ENCODE peak calls at places on chromosomes 11 and 22, in five cellular contexts. O is NCI-H187; G is activated naive CD4-positive, alpha-beta T cell; L is hippocampal formation; Y is ovary. K is an unnamed sample.

GRCh38 chr22:22877523-22878210 is 9.9 kb upstream of the IGLL5 start:
- DNase-seq in G (peak; percentile 47), L (peak; percentile 9), Y (peak; percentile 30), O (peak; percentile 6), K (no peak)

GRCh38 chr11:55345306-55345705 is 2.3 kb downstream of the OR4A16 start:
- DNase-seq in L (no peak), Y (no peak), O (no peak), G (no peak), K (no peak)

GRCh38 chr11:2697871-2698270 is 1.9 kb downstream of the KCNQ1OT1 start:
- DNase-seq in O (no peak), Y (no peak), L (no peak), G (no peak), K (no peak)

GRCh38 chr22:25166266-25167056 is 33.2 kb upstream of the CRYBB3 start:
- DNase-seq in Y (no peak), O (no peak), L (no peak), G (no peak), K (no peak)

GRCh38 chr11:129291556-129291955 is 84.1 kb upstream of the BARX2 start:
- DNase-seq in G (no peak), L (peak; percentile 72), O (no peak), Y (no peak), K (no peak)

GRCh38 chr11:116194156-116194904 is 578.5 kb downstream of the BUD13 start:
- DNase-seq in L (no peak), G (no peak), Y (no peak), O (no peak), K (no peak)

GRCh38 chr11:99568808-99569207 is 548.1 kb downstream of the CNTN5 start:
- DNase-seq in G (no peak), O (no peak), L (no peak), Y (no peak), K (no peak)

GRCh38 chr11:79396001-79396400 is 44.8 kb downstream of the TENM4 start:
- DNase-seq in O (no peak), L (no peak), G (no peak), Y (no peak), K (no peak)

GRCh38 chr11:78733031-78733430 is 158.4 kb upstream of the NARS2 start:
- DNase-seq in L (no peak), G (no peak), Y (no peak), O (no peak), K (no peak)

GRCh38 chr22:19827341-19828034 is 27.2 kb downstream of the GNB1L start:
- DNase-seq in G (no peak), L (no peak), Y (no peak), O (no peak), K (no peak)

GRCh38 chr11:47408598-47409439 is 429 bp downstream of the SLC39A13 start:
- DNase-seq in Y (peak; percentile 58), O (no peak), L (no peak), G (no peak), K (no peak)

GRCh38 chr22:39997939-39998726 is 3.4 kb downstream of the FAM83F start:
- DNase-seq in Y (no peak), O (no peak), L (no peak), G (no peak), K (no peak)

GRCh38 chr11:35334385-35335090 is 84.8 kb downstream of the SLC1A2 start:
- DNase-seq in Y (no peak), O (peak; percentile 22), L (no peak), G (no peak), K (no peak)

GRCh38 chr22:41885116-41885515 is 29.8 kb downstream of the SHISA8 start:
- DNase-seq in G (no peak), L (no peak), Y (no peak), O (no peak), K (no peak)

GRCh38 chr11:5514841-5515240 is 1.7 kb downstream of the UBQLNL start:
- DNase-seq in L (no peak), Y (no peak), O (no peak), G (no peak), K (no peak)

GRCh38 chr11:70498976-70499801 is 100.9 kb downstream of the CTTN start:
- DNase-seq in O (no peak), Y (no peak), G (no peak), L (no peak), K (no peak)

GRCh38 chr11:75341583-75341982 is 9.9 kb downstream of the ARRB1 start:
- DNase-seq in Y (no peak), L (no peak), O (no peak), G (no peak), K (no peak)

GRCh38 chr11:66745356-66746235 is 16.6 kb upstream of the SPTBN2 start:
- DNase-seq in O (no peak), Y (no peak), G (no peak), L (no peak), K (no peak)

GRCh38 chr11:45374632-45375031 is 88.5 kb upstream of the SYT13 start:
- DNase-seq in G (no peak), Y (no peak), O (no peak), L (no peak), K (no peak)

GRCh38 chr11:70122490-70123198 is 44.5 kb downstream of the ANO1 start:
- DNase-seq in Y (no peak), G (no peak), L (no peak), O (no peak), K (no peak)

GRCh38 chr11:69240332-69241074 is 53.5 kb upstream of the MYEOV start:
- DNase-seq in G (no peak), L (no peak), O (no peak), Y (no peak), K (no peak)

GRCh38 chr11:83819936-83820549 is 533.9 kb upstream of the CCDC90B start:
- DNase-seq in L (no peak), Y (no peak), O (peak; percentile 23), G (no peak), K (peak; percentile 29)

GRCh38 chr11:29962243-29962642 is 54.6 kb downstream of the KCNA4 start:
- DNase-seq in O (no peak), Y (no peak), G (no peak), L (no peak), K (no peak)

GRCh38 chr22:49774499-49775151 is 53.0 kb downstream of the BRD1 start:
- DNase-seq in L (no peak), Y (no peak), G (no peak), O (no peak), K (no peak)

GRCh38 chr11:95443386-95443785 is 212.4 kb upstream of the SESN3 start:
- DNase-seq in G (no peak), O (no peak), Y (no peak), L (no peak), K (no peak)

GRCh38 chr11:112526699-112527410 is 266.2 kb upstream of the PLET1 start:
- DNase-seq in Y (no peak), O (no peak), G (no peak), L (no peak), K (no peak)

GRCh38 chr22:47445716-47446290 is 683.4 kb downstream of the TBC1D22A start:
- DNase-seq in O (no peak), G (no peak), L (no peak), Y (no peak), K (no peak)

GRCh38 chr11:118791961-118792578 is 1.1 kb upstream of the DDX6 start:
- DNase-seq in L (peak; percentile 48), G (no peak), Y (peak; percentile 55), O (no peak), K (no peak)

GRCh38 chr22:38177926-38178604 is 3.6 kb downstream of the PLA2G6 start:
- DNase-seq in L (peak; percentile 13), G (no peak), Y (peak; percentile 50), O (no peak), K (no peak)

GRCh38 chr22:49925525-49926128 is 7.2 kb downstream of the CRELD2 start:
- DNase-seq in L (no peak), Y (no peak), G (peak; percentile 25), O (no peak), K (no peak)

GRCh38 chr11:6737872-6738466 is 33.8 kb downstream of the OR2AG2 start:
- DNase-seq in L (no peak), Y (no peak), O (no peak), G (no peak), K (peak; percentile 7)

GRCh38 chr22:29581799-29582198 is 886 bp upstream of the NIPSNAP1 start:
- DNase-seq in G (no peak), L (no peak), Y (no peak), O (no peak), K (no peak)

GRCh38 chr22:29912605-29913398 is 29.8 kb downstream of the MTMR3 start:
- DNase-seq in G (no peak), Y (no peak), O (no peak), L (no peak), K (no peak)

GRCh38 chr11:40032331-40032730 is 1427.1 kb downstream of the LRRC4C start:
- DNase-seq in Y (no peak), L (no peak), G (no peak), O (no peak), K (no peak)

GRCh38 chr11:57777969-57778317 is 16.3 kb downstream of the CTNND1 start:
- DNase-seq in G (no peak), L (no peak), Y (no peak), O (no peak), K (no peak)

GRCh38 chr11:66268953-66269906 is 791 bp downstream of the RAB1B start:
- DNase-seq in L (no peak), O (no peak), Y (no peak), G (no peak), K (no peak)